ENCODE peak calls at places on chromosomes 16 and 17, in five cellular contexts. Q is coronary artery, B is fibroblast of villous mesenchyme, R is RWPE1, L is activated B cell treated with CpG ODN at 0.5 μM for 24 hours. I is an unnamed sample.

GRCh38 chr17:36532435-36532975 is 2.2 kb downstream of the MYO19 start:
- DNase-seq in Q (no peak), B (no peak), R (no peak), L (no peak), I (no peak)

GRCh38 chr17:82957469-82957795 is 117.6 kb upstream of the ZNF750 start:
- DNase-seq in Q (no peak), B (no peak), R (no peak), L (no peak), I (no peak)

GRCh38 chr17:3732171-3732570 is 8.5 kb downstream of the HASPIN start:
- DNase-seq in Q (no peak), B (peak), R (no peak), L (no peak), I (no peak)

GRCh38 chr16:74496054-74496453 is 74.8 kb upstream of the CLEC18B start:
- DNase-seq in Q (no peak), B (no peak), R (no peak), L (no peak), I (no peak)

GRCh38 chr17:36463916-36464764 is 22.3 kb upstream of the ZNHIT3 start:
- DNase-seq in Q (no peak), B (peak), R (peak), L (peak), I (peak)

GRCh38 chr17:14311186-14311705 is 10.4 kb downstream of the HS3ST3B1 start:
- DNase-seq in Q (no peak), B (no peak), R (no peak), L (no peak), I (no peak)

GRCh38 chr16:23896832-23897821 is 61.3 kb downstream of the PRKCB start:
- DNase-seq in Q (no peak), B (no peak), R (no peak), L (no peak), I (no peak)

GRCh38 chr16:4523686-4524085 is 14.9 kb downstream of the CDIP1 start:
- DNase-seq in Q (no peak), B (no peak), R (no peak), L (no peak), I (no peak)

GRCh38 chr17:78849026-78849425 is 8.4 kb upstream of the USP36 start:
- DNase-seq in Q (no peak), B (no peak), R (no peak), L (no peak), I (no peak)

GRCh38 chr16:50737420-50737959 is 4.4 kb upstream of the CYLD start:
- DNase-seq in Q (no peak), B (no peak), R (no peak), L (no peak), I (no peak)

GRCh38 chr16:88963583-88963982 is 13.4 kb downstream of the CBFA2T3 start:
- DNase-seq in Q (no peak), B (no peak), R (peak), L (no peak), I (no peak)

GRCh38 chr16:22366889-22367288 is 7.5 kb downstream of the CDR2 start:
- DNase-seq in Q (no peak), B (no peak), R (no peak), L (no peak), I (no peak)

GRCh38 chr17:47304191-47304590 is 19.6 kb upstream of the EFCAB13 start:
- DNase-seq in Q (no peak), B (no peak), R (no peak), L (no peak), I (no peak)

GRCh38 chr16:54208262-54208661 is 78.3 kb downstream of the IRX3 start:
- DNase-seq in Q (no peak), B (peak), R (no peak), L (no peak), I (no peak)

GRCh38 chr16:15829460-15829859 is 27.4 kb downstream of the MYH11 start:
- DNase-seq in Q (peak), B (peak), R (no peak), L (no peak), I (no peak)

GRCh38 chr16:11668590-11669379 is 530 bp downstream of the SNN start:
- DNase-seq in Q (no peak), B (no peak), R (no peak), L (peak), I (no peak)

GRCh38 chr17:41959336-41960095 is 7.1 kb upstream of the CNP start:
- DNase-seq in Q (no peak), B (peak), R (no peak), L (no peak), I (peak)

GRCh38 chr17:951388-952132 is 28.0 kb downstream of the NXN start:
- DNase-seq in Q (peak), B (peak), R (peak), L (no peak), I (peak)

GRCh38 chr16:24734382-24734781 is 4.9 kb downstream of the TNRC6A start:
- DNase-seq in Q (no peak), B (peak), R (no peak), L (no peak), I (no peak)

GRCh38 chr17:43170766-43171681 is at the start of gene NBR1:
- DNase-seq in Q (peak), B (peak), R (peak), L (peak), I (peak)

GRCh38 chr17:43170140-43170765 is 761 bp upstream of the NBR1 start:
- DNase-seq in Q (peak), B (peak), R (peak), L (peak), I (peak)

GRCh38 chr17:43175213-43176118 is 4.5 kb downstream of the NBR1 start:
- DNase-seq in Q (no peak), B (peak), R (no peak), L (no peak), I (no peak)

GRCh38 chr17:43169561-43170139 is 1.4 kb upstream of the NBR1 start:
- DNase-seq in Q (peak), B (peak), R (peak), L (peak), I (peak)

DNA sequence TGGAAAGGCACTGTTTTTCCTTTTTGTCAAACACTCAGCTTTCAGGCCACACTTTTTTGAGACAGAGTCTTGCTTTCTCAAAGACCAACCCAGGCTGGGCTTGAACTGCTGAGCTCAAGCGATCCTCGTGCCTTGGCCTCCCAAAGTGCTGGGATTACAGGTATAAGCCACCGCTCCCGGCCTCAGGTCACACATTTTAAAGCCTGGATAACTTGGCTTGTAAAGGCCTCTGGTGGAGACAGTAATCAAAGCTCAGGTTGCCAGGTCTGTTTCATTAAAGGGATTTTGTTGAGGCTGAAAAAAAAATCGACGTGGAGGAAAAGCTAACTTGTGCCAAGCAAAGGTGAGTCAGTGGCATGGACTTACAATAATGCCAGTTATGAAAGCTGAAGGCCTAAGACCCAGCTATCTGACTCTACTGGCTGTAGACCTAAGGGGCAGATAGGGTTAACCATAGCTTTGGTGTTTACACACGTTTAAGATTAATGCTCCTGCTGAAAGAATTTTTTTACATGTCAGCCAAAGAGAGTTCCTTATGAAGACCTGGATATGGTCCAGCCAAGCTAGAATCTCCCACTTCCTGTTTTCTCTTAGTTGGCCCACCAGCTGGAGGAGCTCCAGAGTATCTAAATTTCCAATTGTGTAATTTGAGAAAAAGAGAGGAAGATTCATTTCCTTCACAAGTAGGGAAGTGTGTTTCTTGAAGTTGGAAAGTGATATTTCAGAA is 910 bp downstream of the NBR1 start:
- DNase-seq in Q (peak), B (peak), R (peak), L (peak), I (peak)
- TF ChIP-seq CTCF in Q (no peak), B (peak), R (no peak), L (no peak), I (peak)

GRCh38 chr17:16920628-16921020 is 51.3 kb downstream of the TNFRSF13B start:
- DNase-seq in Q (peak), B (no peak), R (no peak), L (no peak), I (no peak)

GRCh38 chr17:16922386-16923096 is 49.4 kb downstream of the TNFRSF13B start:
- DNase-seq in Q (no peak), B (no peak), R (no peak), L (no peak), I (no peak)

GRCh38 chr17:16917995-16918394 is 53.9 kb downstream of the TNFRSF13B start:
- DNase-seq in Q (no peak), B (no peak), R (no peak), L (no peak), I (no peak)

GRCh38 chr17:16918443-16918842 is 53.5 kb downstream of the TNFRSF13B start:
- DNase-seq in Q (no peak), B (no peak), R (no peak), L (no peak), I (no peak)

GRCh38 chr17:16919663-16920627 is 52.0 kb downstream of the TNFRSF13B start:
- DNase-seq in Q (no peak), B (no peak), R (no peak), L (no peak), I (no peak)
- TF ChIP-seq CTCF in Q (no peak), B (no peak), R (no peak), L (no peak), I (no peak)

DNA sequence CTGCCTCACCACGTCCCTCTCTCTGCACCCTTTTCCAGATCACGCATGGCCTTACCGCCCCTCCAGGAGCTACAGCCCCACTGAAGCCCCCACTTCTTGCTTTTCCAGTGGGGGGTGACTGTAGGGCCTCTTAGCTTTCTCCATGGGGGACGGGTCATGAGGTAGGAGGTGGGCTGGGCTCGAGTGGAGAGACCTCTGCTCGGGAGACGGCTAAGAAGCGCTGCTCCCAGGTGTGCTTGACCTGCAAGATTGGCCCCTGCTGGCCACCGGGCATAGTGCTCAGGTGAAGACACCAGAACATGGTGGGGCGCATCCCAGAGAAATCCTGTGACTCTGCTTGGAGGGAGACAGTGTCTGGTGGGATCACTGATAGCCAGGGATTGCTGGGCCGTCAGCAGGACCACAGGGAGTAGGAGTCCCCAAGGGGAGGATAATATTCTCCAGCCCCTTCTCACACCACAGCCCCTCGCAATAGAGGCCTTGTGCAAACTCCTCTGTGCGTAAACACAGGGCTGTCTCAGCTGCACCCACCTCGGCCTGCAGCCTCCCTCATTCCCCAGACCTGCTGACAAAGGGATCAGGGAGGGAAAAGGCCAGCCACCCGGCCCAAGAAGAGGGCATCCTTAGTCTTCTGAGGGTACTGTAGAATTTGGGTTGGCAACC is 8.9 kb upstream of the GALK1 start:
- DNase-seq in Q (peak), B (no peak), R (no peak), L (peak), I (no peak)
- TF ChIP-seq CTCF in Q (no peak), B (no peak), R (no peak), L (no peak), I (no peak)

DNA sequence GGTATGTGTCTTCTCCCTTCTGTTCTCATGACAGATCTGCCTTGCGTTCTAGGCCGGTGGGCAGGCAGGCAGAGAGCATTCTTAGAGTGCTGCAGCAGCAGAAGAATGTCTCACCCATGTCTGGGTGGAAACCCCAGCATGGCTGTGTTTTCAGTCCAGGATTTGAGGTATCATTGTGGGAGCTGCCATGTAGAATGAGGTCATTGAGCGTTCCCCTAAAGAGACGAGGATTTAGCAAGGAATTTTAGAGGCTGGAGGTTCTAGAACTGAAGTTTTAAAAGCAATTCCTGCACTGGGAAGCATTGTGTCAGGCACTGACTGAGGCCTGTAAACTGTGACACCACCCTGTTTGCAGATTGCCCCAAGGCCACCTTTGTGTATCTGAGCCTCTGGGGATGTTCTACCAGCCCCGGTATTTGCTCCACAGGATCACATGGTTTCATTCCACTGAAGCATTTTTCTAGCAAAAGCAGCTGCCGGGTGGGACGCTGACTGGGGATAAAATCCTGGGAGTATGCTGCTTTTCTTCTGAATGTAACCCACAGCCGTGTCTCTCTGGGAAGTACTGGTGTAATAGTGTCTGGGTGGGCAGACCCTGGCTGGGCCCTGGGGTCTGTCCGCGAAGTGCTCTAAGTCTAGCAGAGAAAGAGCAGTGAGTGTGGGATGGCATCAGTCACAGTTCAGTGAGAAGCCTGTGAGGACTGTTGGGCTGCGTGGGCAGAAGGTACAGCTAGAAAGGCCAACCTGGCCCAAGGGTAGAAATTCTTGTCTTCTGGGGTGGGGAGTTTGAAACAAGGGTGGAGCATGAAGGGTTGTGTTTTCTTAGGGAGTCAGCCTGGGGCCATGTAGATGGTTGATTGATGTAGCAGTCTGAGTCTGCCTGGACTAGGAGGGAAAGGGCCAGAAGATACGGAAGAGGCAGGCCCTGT is 30.2 kb downstream of the PLCD3 start:
- DNase-seq in Q (no peak), B (peak), R (peak), L (no peak), I (no peak)
- TF ChIP-seq CTCF in Q (no peak), B (no peak), R (no peak), L (no peak), I (no peak)

GRCh38 chr17:40562841-40563370 is 2.4 kb downstream of the CCR7 start:
- DNase-seq in Q (no peak), B (no peak), R (no peak), L (no peak), I (no peak)
- TF ChIP-seq CTCF in Q (no peak), B (no peak), R (no peak), L (no peak), I (no peak)

DNA sequence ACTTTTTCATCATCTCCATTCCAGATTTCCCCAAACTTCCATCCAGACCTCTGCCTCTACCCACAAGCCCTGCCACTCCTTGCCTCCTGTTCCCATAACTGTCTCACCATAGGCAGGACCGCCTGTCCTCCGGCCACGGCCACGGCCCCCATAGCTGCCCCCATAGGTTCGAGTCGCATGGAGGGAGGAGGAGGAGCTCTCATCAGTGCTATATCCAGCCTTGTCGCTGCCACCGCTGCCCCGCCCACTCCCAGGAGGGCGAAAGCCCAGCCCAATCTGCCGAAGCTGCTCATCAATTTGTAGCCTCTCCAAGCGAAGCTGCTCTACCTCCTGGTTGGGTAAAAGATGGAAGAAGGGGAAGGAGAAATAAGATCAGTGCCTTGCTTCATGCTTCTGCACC is 3.4 kb upstream of the SOX15 start:
- DNase-seq in Q (no peak), B (no peak), R (no peak), L (no peak), I (no peak)
- TF ChIP-seq CTCF in Q (no peak), B (no peak), R (no peak), L (no peak), I (no peak)

DNA sequence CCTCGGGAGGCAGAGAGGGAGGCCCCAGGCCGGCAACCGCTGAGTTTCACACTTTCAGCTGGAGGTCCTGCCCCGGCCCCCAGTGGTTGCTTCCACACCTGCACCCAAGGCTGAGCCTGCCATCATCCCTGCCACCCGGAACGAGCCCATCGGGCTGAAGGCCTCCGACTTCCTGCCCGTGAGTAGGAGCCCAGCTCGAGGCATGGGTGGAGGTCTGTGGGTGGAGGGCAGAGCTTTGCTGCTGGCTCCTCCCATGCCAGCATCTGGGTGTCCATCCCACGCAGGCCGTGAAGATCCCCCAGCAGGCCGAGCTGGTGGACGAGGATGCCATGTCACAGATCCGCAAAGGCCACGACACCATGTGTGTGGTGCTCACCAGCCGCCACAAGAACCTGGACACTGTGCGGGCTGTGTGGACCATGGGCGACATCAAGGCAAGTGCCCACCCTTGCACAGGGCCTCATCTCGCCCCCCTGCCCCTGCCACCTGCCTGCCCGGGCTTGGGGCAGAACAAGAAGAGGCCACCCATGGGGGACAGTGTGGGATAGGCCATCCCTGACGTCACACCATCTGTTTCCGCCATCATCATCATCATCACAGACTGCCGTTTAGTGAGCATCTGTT is 19.6 kb downstream of the KATNB1 start:
- DNase-seq in Q (no peak), B (no peak), R (no peak), L (no peak), I (no peak)
- TF ChIP-seq CTCF in Q (no peak), B (no peak), R (no peak), L (no peak), I (no peak)

DNA sequence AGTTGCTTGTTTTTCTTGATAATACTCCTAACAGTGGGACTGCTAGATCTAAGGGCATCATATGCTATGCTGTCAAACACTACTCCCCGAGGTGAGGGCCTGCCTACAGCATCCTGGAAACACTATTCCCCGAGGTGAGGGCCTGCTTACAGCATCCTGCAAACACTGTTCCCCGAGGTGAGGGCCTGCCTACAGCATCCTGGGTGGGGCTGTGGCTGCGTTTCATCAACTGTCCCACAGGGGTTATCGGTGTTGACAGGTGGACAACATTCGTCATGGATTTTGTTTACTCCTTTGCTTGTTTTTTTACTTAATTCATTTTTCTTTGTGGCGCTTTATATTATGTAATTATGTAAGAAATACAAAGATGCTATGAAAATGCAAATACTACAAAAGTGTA is 22.5 kb downstream of the NPRL3 start:
- DNase-seq in Q (no peak), B (no peak), R (no peak), L (no peak), I (no peak)
- TF ChIP-seq CTCF in Q (no peak), B (no peak), R (no peak), L (no peak), I (no peak)

I was measured in Calu3.